ENCODE peak calls at places on chromosomes 12 and 14, in five cellular contexts. G, J, L, H and K are unnamed samples.

GRCh38 chr14:41297961-41298690 is 308.6 kb upstream of the LRFN5 start:
- DNase-seq in G (peak; percentile 15), L (peak; percentile 29), J (no peak), H (no peak), K (no peak)

GRCh38 chr14:35883677-35884293 is 57.6 kb downstream of the BRMS1L start:
- DNase-seq in J (no peak), G (peak; percentile 34), L (peak; percentile 60), H (peak; percentile 41), K (peak; percentile 59)

GRCh38 chr12:132170094-132170636 is 25.9 kb downstream of the NOC4L start:
- DNase-seq in G (peak; percentile 51), H (peak; percentile 79), L (peak; percentile 63), J (peak; percentile 47), K (no peak)

GRCh38 chr14:51094901-51095853 is at the start of gene TRIM9:
- DNase-seq in G (peak; percentile 92), H (peak; percentile 94), L (peak; percentile 99), J (peak; percentile 89), K (peak; percentile 99)

GRCh38 chr12:123996581-123996980 is 23.6 kb downstream of the ZNF664 start:
- DNase-seq in L (no peak), G (no peak), H (no peak), J (no peak), K (no peak)

GRCh38 chr12:107843351-107844311 is 69.1 kb downstream of the ASCL4 start:
- DNase-seq in L (no peak), J (no peak), H (no peak), G (no peak), K (peak; percentile 91)

GRCh38 chr12:52076811-52077210 is 2.7 kb upstream of the SMIM41 start:
- DNase-seq in J (no peak), L (no peak), H (no peak), G (no peak), K (no peak)

GRCh38 chr12:69092137-69092536 is 147.2 kb upstream of the CPSF6 start:
- DNase-seq in J (no peak), L (no peak), G (no peak), H (no peak), K (no peak)

GRCh38 chr14:63134801-63135200 is 69.4 kb upstream of the RHOJ start:
- DNase-seq in L (peak; percentile 48), G (peak; percentile 21), H (peak; percentile 62), J (peak; percentile 15), K (no peak)

GRCh38 chr12:131364903-131365820 is 345.7 kb upstream of the SFSWAP start:
- DNase-seq in L (no peak), H (no peak), G (no peak), J (no peak), K (peak; percentile 28)

GRCh38 chr14:38207342-38207741 is 362 bp upstream of the SSTR1 start:
- DNase-seq in G (no peak), J (peak; percentile 46), H (no peak), L (no peak), K (peak; percentile 54)

GRCh38 chr12:68462799-68463198 is 130.6 kb upstream of the MDM1 start:
- DNase-seq in J (no peak), L (no peak), G (no peak), H (no peak), K (no peak)

GRCh38 chr12:71661977-71662522 is 1.6 kb downstream of the ZFC3H1 start:
- DNase-seq in J (peak; percentile 54), G (peak; percentile 52), L (no peak), H (peak; percentile 53), K (no peak)

GRCh38 chr12:76866726-76867125 is 12.1 kb downstream of the CSRP2 start:
- DNase-seq in G (peak; percentile 90), H (peak; percentile 41), J (no peak), L (no peak), K (peak; percentile 45)

GRCh38 chr12:29534935-29535334 is 37.4 kb upstream of the OVCH1 start:
- DNase-seq in L (no peak), H (peak; percentile 65), J (no peak), G (peak; percentile 67), K (peak; percentile 70)

GRCh38 chr14:105141026-105141425 is 27.6 kb downstream of the JAG2 start:
- DNase-seq in H (no peak), J (no peak), G (no peak), L (no peak), K (peak; percentile 35)

GRCh38 chr12:89552376-89552775 is 26.5 kb upstream of the POC1B start:
- DNase-seq in G (no peak), L (peak; percentile 32), H (no peak), J (peak; percentile 21), K (no peak)

GRCh38 chr12:127162902-127163301 is 1104.1 kb upstream of the TMEM132C start:
- DNase-seq in H (peak; percentile 46), G (peak; percentile 55), L (peak; percentile 78), J (no peak), K (no peak)

GRCh38 chr14:70828188-70828587 is 18.9 kb upstream of the MAP3K9 start:
- DNase-seq in G (no peak), L (no peak), J (no peak), H (no peak), K (no peak)

GRCh38 chr14:30349515-30349914 is 209.4 kb upstream of the G2E3 start:
- DNase-seq in L (no peak), G (no peak), H (no peak), J (no peak), K (no peak)

GRCh38 chr12:82565982-82566381 is 120.7 kb upstream of the TMTC2 start:
- DNase-seq in G (no peak), H (no peak), J (peak; percentile 71), L (no peak), K (no peak)

GRCh38 chr12:64390275-64390851 is at the start of gene C12orf56:
- DNase-seq in H (no peak), L (no peak), G (no peak), J (peak; percentile 21), K (peak; percentile 85)

GRCh38 chr12:69068431-69068830 is 135.5 kb upstream of the CPM start:
- DNase-seq in G (no peak), J (peak; percentile 77), L (peak; percentile 90), H (no peak), K (no peak)

GRCh38 chr12:89368386-89368785 is 16.1 kb upstream of the DUSP6 start:
- DNase-seq in H (no peak), G (no peak), L (no peak), J (no peak), K (no peak)

GRCh38 chr12:49888461-49889151 is 15.1 kb downstream of the FAIM2 start:
- DNase-seq in H (no peak), G (no peak), L (peak; percentile 29), J (no peak), K (peak; percentile 46)

GRCh38 chr12:88562151-88562550 is 18.1 kb downstream of the KITLG start:
- DNase-seq in H (no peak), G (no peak), L (no peak), J (no peak), K (no peak)

GRCh38 chr12:112977139-112977538 is 1.2 kb upstream of the OAS2 start:
- DNase-seq in L (no peak), G (no peak), H (no peak), J (no peak), K (no peak)
- H3K27ac ChIP-seq in L (no peak overlapping the region), G (no peak overlapping the region), H (no peak overlapping the region), J (no peak overlapping the region), K (no peak overlapping the region)

GRCh38 chr14:59507752-59508103 is 23.4 kb downstream of the JKAMP start:
- DNase-seq in J (no peak), L (peak; percentile 89), G (no peak), H (no peak), K (peak; percentile 54)
- H3K9ac ChIP-seq in J (no peak overlapping the region), L (no peak overlapping the region), G (no peak overlapping the region), H (no peak overlapping the region), K (no peak overlapping the region)

DNA sequence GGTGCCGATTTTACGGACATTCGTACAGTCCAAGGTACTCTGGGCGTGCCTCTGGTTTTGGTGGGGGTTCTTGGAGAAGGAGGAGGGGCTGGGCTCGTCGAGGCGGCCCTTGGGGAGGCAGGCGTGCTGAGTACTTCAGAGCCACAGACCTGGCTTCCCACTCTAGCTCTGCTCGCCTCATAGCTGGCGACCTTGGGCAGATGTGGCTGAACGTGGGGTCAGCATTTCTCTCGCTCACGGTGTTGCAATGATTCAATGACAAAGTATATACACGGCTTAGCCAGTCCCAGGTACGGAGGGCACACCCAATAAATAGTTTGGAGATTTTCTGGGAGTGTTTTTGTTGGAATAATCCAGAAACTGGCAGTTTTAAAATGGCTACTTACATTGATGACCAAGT is 75.1 kb downstream of the FOXN4 start:
- DNase-seq in L (no peak), H (no peak), G (no peak), J (no peak), K (no peak)
- H3K27ac ChIP-seq in L (no peak overlapping the region), H (no peak overlapping the region), G (no peak overlapping the region), J (no peak overlapping the region), K (no peak overlapping the region)

GRCh38 chr14:102931580-102932285 is 9.3 kb downstream of the AMN start:
- DNase-seq in G (no peak), J (no peak), L (no peak), H (no peak), K (no peak)
- H3K9ac ChIP-seq in G (no peak overlapping the region), J (no peak overlapping the region), L (no peak overlapping the region), H (no peak overlapping the region), K (no peak overlapping the region)

GRCh38 chr12:57603758-57604453 is 718 bp upstream of the DTX3 start:
- DNase-seq in J (no peak), L (peak; percentile 62), H (peak; percentile 63), G (no peak), K (peak; percentile 83)

GRCh38 chr12:57605308-57606015 is 838 bp downstream of the DTX3 start:
- DNase-seq in H (no peak), J (no peak), G (no peak), L (peak; percentile 20), K (peak; percentile 85)

GRCh38 chr12:57604454-57605307 is at the start of gene DTX3:
- DNase-seq in L (no peak), J (peak; percentile 18), H (peak; percentile 43), G (peak; percentile 36), K (peak; percentile 87)

GRCh38 chr12:57602544-57602943 is 2.1 kb upstream of the DTX3 start:
- DNase-seq in J (no peak), L (no peak), G (no peak), H (no peak), K (no peak)

DNA sequence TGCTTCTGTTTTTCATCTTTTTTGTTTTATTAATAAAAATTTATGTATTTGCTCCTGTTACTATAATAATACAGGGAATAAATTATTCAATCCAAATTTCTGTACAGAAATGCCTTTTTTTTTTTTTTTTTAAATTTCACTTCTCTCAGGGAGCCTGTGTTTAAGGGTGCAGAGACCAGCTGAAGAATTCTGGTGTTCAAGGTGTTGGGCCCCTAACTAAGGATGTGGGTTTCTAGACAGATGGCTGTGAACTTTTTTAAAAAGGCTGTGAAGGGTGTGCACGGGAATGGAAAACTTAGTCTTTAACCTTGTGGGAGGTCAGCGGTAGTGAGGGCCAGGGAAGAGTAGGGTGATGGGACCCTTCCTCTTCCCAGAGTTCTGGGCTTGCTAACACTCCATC is 1.3 kb upstream of the DTX3 start:
- DNase-seq in J (no peak), L (no peak), H (no peak), G (no peak), K (no peak)
- H3K27ac ChIP-seq in J (no peak overlapping the region), L (no peak overlapping the region), H (no peak overlapping the region), G (no peak overlapping the region), K (no peak overlapping the region)

DNA sequence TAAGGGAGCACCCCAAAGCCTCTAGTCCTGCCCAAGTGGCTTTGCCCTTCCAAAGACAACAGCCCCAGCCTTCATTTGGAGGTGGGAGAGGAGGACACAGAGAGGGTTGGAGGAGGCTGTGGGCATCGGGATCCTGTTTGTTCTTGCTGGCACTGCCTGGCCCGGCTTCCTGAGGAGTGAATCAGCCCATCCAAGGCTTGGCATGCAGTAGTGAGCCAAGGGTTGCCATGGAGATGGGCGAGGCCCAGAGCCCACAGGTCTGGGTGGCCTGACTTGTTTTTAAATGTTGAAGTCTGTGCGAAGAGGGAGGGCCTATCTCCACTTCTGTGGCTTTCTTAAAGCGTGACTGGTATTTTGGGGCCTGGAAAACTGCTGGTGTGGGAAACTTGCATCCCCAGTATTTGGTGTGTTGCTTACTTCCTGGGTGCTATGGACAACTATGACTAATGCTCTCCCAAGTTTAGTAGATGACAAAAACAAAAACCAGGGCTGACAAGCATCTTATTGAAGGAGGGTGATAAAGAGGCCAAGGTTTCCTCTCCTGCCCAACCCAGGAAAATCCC is 15.8 kb downstream of the CD9 start:
- DNase-seq in L (peak; percentile 96), J (peak; percentile 92), G (peak; percentile 69), H (peak; percentile 80), K (peak; percentile 85)
- H3K9ac ChIP-seq in L (peak overlapping the region; percentile 82), J (peak overlapping the region; percentile 33), G (peak overlapping the region; percentile 37), H (no peak overlapping the region), K (no peak overlapping the region)